ENCODE peak calls at places on chromosomes 11 and 22, in six cellular contexts. W is heart left ventricle, Y is GM23248, P is fibroblast of lung, F is transverse colon, N is mucosa of descending colon. I is an unnamed sample.
A peak's percentile ranks its signal among the peaks of the same experiment; 100 is the strongest.

GRCh38 chr11:491358-491757 is 15.7 kb downstream of the RNH1 start:
- DNase-seq in W (peak; percentile 37), Y (no peak), P (no peak), F (no peak), N (peak; percentile 42), I (no peak)

GRCh38 chr11:6703247-6704063 is 20.3 kb upstream of the MRPL17 start:
- DNase-seq in W (no peak), Y (peak; percentile 88), P (peak; percentile 75), F (peak; percentile 19), N (no peak), I (no peak)

GRCh38 chr11:67303132-67303988 is at the start of gene SSH3:
- DNase-seq in W (peak; percentile 89), Y (peak; percentile 82), P (peak; percentile 45), F (peak; percentile 90), N (peak; percentile 92), I (peak; percentile 94)

GRCh38 chr11:14075118-14075601 is 112.6 kb downstream of the SPON1 start:
- DNase-seq in W (no peak), Y (peak; percentile 73), P (no peak), F (no peak), N (no peak), I (no peak)

GRCh38 chr11:1920909-1921575 is 1.5 kb downstream of the TNNT3 start:
- DNase-seq in W (no peak), Y (no peak), P (no peak), F (no peak), N (no peak), I (peak; percentile 69)

GRCh38 chr22:27474711-27475547 is 326.6 kb downstream of the MN1 start:
- DNase-seq in W (no peak), Y (peak; percentile 96), P (peak; percentile 42), F (no peak), N (no peak), I (no peak)

GRCh38 chr11:64729851-64730382 is 6.9 kb upstream of the NRXN2 start:
- DNase-seq in W (peak; percentile 71), Y (peak; percentile 35), P (no peak), F (peak; percentile 44), N (no peak), I (no peak)

GRCh38 chr11:66112640-66113098 is 42.6 kb downstream of the PACS1 start:
- DNase-seq in W (no peak), Y (peak; percentile 86), P (peak; percentile 43), F (peak; percentile 34), N (no peak), I (no peak)

GRCh38 chr11:85740464-85741400 is 54.7 kb upstream of the CCDC89 start:
- DNase-seq in W (no peak), Y (no peak), P (no peak), F (no peak), N (no peak), I (no peak)

GRCh38 chr22:32810241-32811133 is 9.0 kb downstream of the TIMP3 start:
- DNase-seq in W (no peak), Y (peak; percentile 50), P (peak; percentile 59), F (no peak), N (no peak), I (no peak)

GRCh38 chr22:20852076-20852475 is 6.5 kb downstream of the PI4KA start:
- DNase-seq in W (no peak), Y (no peak), P (no peak), F (no peak), N (no peak), I (no peak)

GRCh38 chr22:31278643-31279326 is 13.5 kb downstream of the PIK3IP1 start:
- DNase-seq in W (no peak), Y (no peak), P (no peak), F (no peak), N (no peak), I (no peak)

GRCh38 chr11:79616392-79616831 is 175.6 kb upstream of the TENM4 start:
- DNase-seq in W (no peak), Y (no peak), P (no peak), F (no peak), N (no peak), I (no peak)

GRCh38 chr22:32080904-32081303 is 37.8 kb downstream of the SLC5A1 start:
- DNase-seq in W (no peak), Y (peak; percentile 71), P (peak; percentile 60), F (peak; percentile 39), N (no peak), I (no peak)

GRCh38 chr11:9479899-9480298 is 19.1 kb downstream of the ZNF143 start:
- DNase-seq in W (no peak), Y (no peak), P (no peak), F (no peak), N (no peak), I (no peak)

GRCh38 chr11:2518983-2519340 is 74.2 kb downstream of the KCNQ1 start:
- DNase-seq in W (no peak), Y (no peak), P (no peak), F (peak; percentile 1), N (peak; percentile 38), I (peak; percentile 59)

GRCh38 chr22:49663823-49664222 is 163.8 kb downstream of the BRD1 start:
- DNase-seq in W (peak; percentile 56), Y (no peak), P (no peak), F (no peak), N (no peak), I (peak; percentile 72)

GRCh38 chr11:5690216-5690615 is 626 bp downstream of the TRIM22 start:
- DNase-seq in W (no peak), Y (peak; percentile 50), P (peak; percentile 51), F (no peak), N (no peak), I (no peak)

GRCh38 chr11:18700375-18700774 is 1.8 kb downstream of the TMEM86A start:
- DNase-seq in W (no peak), Y (no peak), P (no peak), F (no peak), N (no peak), I (no peak)

GRCh38 chr11:134678744-134679143 is 266.7 kb upstream of the B3GAT1 start:
- DNase-seq in W (no peak), Y (no peak), P (no peak), F (no peak), N (no peak), I (peak; percentile 65)

GRCh38 chr11:65553301-65554001 is 4.7 kb downstream of the LTBP3 start:
- DNase-seq in W (no peak), Y (no peak), P (no peak), F (peak; percentile 52), N (peak; percentile 79), I (peak; percentile 88)

GRCh38 chr22:38781033-38781432 is 12.9 kb downstream of the DNAL4 start:
- DNase-seq in W (peak; percentile 72), Y (no peak), P (no peak), F (no peak), N (no peak), I (no peak)

GRCh38 chr11:13010737-13011342 is 1.7 kb downstream of the RASSF10 start:
- DNase-seq in W (peak; percentile 59), Y (peak; percentile 14), P (no peak), F (peak; percentile 13), N (peak; percentile 49), I (no peak)

GRCh38 chr22:36435516-36436415 is 45.7 kb downstream of the TXN2 start:
- DNase-seq in W (no peak), Y (no peak), P (no peak), F (peak; percentile 84), N (peak; percentile 89), I (peak; percentile 87)

GRCh38 chr11:80297808-80298460 is 857.1 kb upstream of the TENM4 start:
- DNase-seq in W (no peak), Y (peak; percentile 1), P (peak; percentile 90), F (no peak), N (no peak), I (no peak)

GRCh38 chr11:116185551-116185950 is 587.2 kb downstream of the BUD13 start:
- DNase-seq in W (no peak), Y (no peak), P (no peak), F (no peak), N (no peak), I (no peak)

GRCh38 chr11:82606738-82607137 is 126.9 kb downstream of the FAM181B start:
- DNase-seq in W (no peak), Y (no peak), P (no peak), F (no peak), N (no peak), I (no peak)

DNA sequence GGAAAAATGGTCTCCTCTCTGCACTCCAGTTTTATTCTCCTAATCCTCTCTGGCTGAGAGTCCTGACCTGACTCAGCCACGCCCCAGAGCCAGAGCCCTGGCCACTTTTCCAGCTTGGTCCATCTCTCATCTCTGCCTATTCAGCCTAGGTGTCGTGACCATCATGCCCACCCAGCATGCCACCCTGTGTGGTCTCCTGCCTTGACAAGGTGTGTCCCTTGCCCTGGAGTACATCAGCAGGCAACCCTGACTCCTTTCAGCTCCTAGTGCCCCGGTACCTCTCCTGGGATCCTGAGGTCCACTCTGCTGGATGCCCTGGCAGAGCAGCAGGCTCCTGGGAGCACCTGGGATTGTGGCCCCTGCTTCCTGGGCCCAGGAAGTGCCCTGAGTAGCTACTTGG is 52.8 kb downstream of the ZNRF3 start:
- DNase-seq in W (no peak), Y (no peak), P (no peak), F (no peak), N (no peak), I (no peak)
- H3K4me3 ChIP-seq in W (no peak overlapping the region), Y (no peak overlapping the region), P (no peak overlapping the region), F (no peak overlapping the region), N (no peak overlapping the region), I (no peak overlapping the region)

GRCh38 chr22:21965762-21966288 is 13.2 kb upstream of the PPM1F start:
- DNase-seq in W (no peak), Y (no peak), P (no peak), F (no peak), N (no peak), I (no peak)
- H3K36me3 ChIP-seq in W (no peaks in the 10 kb centered on the region), Y (peaks cover 6% of the 10 kb centered on the region), P (peaks cover 48% of the 10 kb centered on the region), F (no peaks in the 10 kb centered on the region), N (no peaks in the 10 kb centered on the region), I (peaks cover 100% of the 10 kb centered on the region)

GRCh38 chr22:33842006-33842354 is 78.3 kb downstream of the LARGE1 start:
- DNase-seq in W (no peak), Y (no peak), P (no peak), F (no peak), N (no peak), I (no peak)

GRCh38 chr22:33841281-33842005 is 78.8 kb downstream of the LARGE1 start:
- DNase-seq in W (no peak), Y (peak; percentile 94), P (no peak), F (no peak), N (no peak), I (no peak)

GRCh38 chr22:33837806-33838205 is 82.5 kb downstream of the LARGE1 start:
- DNase-seq in W (no peak), Y (no peak), P (no peak), F (no peak), N (no peak), I (no peak)

GRCh38 chr22:33835196-33835788 is 85.0 kb downstream of the LARGE1 start:
- DNase-seq in W (no peak), Y (no peak), P (no peak), F (peak; percentile 70), N (no peak), I (no peak)

DNA sequence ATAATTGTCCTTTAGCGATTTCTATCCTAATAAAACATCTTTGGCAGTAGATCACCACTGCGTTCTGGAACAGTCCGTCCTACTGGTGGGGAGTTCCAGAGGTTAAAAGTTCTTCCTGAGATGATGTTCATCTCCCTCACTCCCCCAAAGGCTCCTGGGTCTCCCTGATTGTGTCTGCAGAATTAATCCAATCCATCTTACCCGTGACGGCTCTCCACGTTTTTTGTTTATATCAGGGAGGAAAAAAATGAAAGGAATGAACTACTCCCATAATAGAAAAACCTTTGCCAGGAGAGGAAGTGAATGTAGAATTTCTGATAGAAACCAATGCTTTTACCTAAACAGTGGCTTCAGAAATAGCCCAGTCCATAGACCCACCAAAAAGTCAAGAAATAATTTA is 81.6 kb downstream of the LARGE1 start:
- DNase-seq in W (no peak), Y (no peak), P (no peak), F (no peak), N (no peak), I (no peak)
- H3K4me3 ChIP-seq in W (no peak overlapping the region), Y (no peak overlapping the region), P (no peak overlapping the region), F (no peak overlapping the region), N (no peak overlapping the region), I (no peak overlapping the region)

GRCh38 chr22:19368876-19369275 is 62.7 kb downstream of the HIRA start:
- DNase-seq in W (no peak), Y (no peak), P (no peak), F (no peak), N (no peak), I (no peak)
- H3K36me3 ChIP-seq in W (no peaks in the 10 kb centered on the region), Y (peaks cover 33% of the 10 kb centered on the region), P (peaks cover 7% of the 10 kb centered on the region), F (no peaks in the 10 kb centered on the region), N (peaks cover 3% of the 10 kb centered on the region), I (peaks cover 40% of the 10 kb centered on the region)